ENCODE peak calls at places on chromosomes 1 and 21, in four cellular contexts. U, N, X and Y are unnamed samples.
A peak's percentile ranks its signal among the peaks of the same experiment; 100 is the strongest.

GRCh38 chr1:11929849-11930248 is 3.6 kb upstream of the KIAA2013 start:
- DNase-seq in X (no peak), N (peak; percentile 60), U (peak; percentile 77), Y (peak; percentile 52)

GRCh38 chr1:85748120-85748519 is 39.9 kb upstream of the ZNHIT6 start:
- DNase-seq in N (no peak), U (no peak), X (no peak), Y (no peak)

GRCh38 chr1:56052090-56052489 is 527.3 kb downstream of the PLPP3 start:
- DNase-seq in X (no peak), U (no peak), N (no peak), Y (no peak)

GRCh38 chr1:201790261-201790660 is 38.7 kb upstream of the IPO9 start:
- DNase-seq in N (no peak), U (no peak), X (no peak), Y (no peak)

GRCh38 chr21:30623362-30623761 is 2.9 kb downstream of the KRTAP20-4 start:
- DNase-seq in N (no peak), X (no peak), U (no peak), Y (no peak)

GRCh38 chr21:42039911-42040351 is 29.8 kb upstream of the ZBTB21 start:
- DNase-seq in U (no peak), X (no peak), N (peak; percentile 31), Y (no peak)

GRCh38 chr1:9437931-9438330 is 101.3 kb upstream of the SLC25A33 start:
- DNase-seq in X (peak; percentile 1), U (no peak), N (no peak), Y (no peak)

GRCh38 chr1:223834660-223835263 is 11.0 kb downstream of the TP53BP2 start:
- DNase-seq in U (no peak), N (no peak), X (no peak), Y (no peak)

GRCh38 chr1:145886390-145886789 is 724 bp upstream of the ANKRD35 start:
- DNase-seq in N (no peak), X (no peak), U (no peak), Y (no peak)
- H3K4me3 ChIP-seq in N (no peak overlapping the region), X (peak overlapping the region; percentile 64), U (peak overlapping the region; percentile 64), Y (peak overlapping the region; percentile 70)

GRCh38 chr1:27290586-27290985 is 31.4 kb upstream of the TMEM222 start:
- DNase-seq in U (no peak), X (no peak), N (no peak), Y (no peak)

GRCh38 chr1:27284425-27285287 is 37.3 kb upstream of the TMEM222 start:
- DNase-seq in U (peak; percentile 91), X (no peak), N (peak; percentile 82), Y (peak; percentile 89)
- TF ChIP-seq CTCF in U (peak; percentile 78), X (peak; percentile 74), N (peak; percentile 75), Y (peak; percentile 72)

GRCh38 chr1:243930822-243931671 is 81.0 kb upstream of the AKT3 start:
- DNase-seq in N (no peak), X (no peak), U (no peak), Y (no peak)
- H3K4me3 ChIP-seq in N (no peak overlapping the region), X (no peak overlapping the region), U (no peak overlapping the region), Y (no peak overlapping the region)

GRCh38 chr1:3542635-3543034 is 68.7 kb downstream of the MEGF6 start:
- DNase-seq in U (no peak), N (no peak), X (no peak), Y (no peak)
- TF ChIP-seq CTCF in U (no peak), N (no peak), X (no peak), Y (no peak)

GRCh38 chr1:94025383-94026340 is 95.3 kb downstream of the ABCA4 start:
- DNase-seq in U (no peak), X (peak; percentile 63), N (peak; percentile 52), Y (peak; percentile 65)
- H3K4me3 ChIP-seq in U (no peak overlapping the region), X (no peak overlapping the region), N (no peak overlapping the region), Y (no peak overlapping the region)

GRCh38 chr1:231369282-231369681 is 31.2 kb downstream of the SPRTN start:
- DNase-seq in X (no peak), N (no peak), U (no peak), Y (no peak)
- TF ChIP-seq CTCF in X (no peak), N (no peak), U (no peak), Y (no peak)

DNA sequence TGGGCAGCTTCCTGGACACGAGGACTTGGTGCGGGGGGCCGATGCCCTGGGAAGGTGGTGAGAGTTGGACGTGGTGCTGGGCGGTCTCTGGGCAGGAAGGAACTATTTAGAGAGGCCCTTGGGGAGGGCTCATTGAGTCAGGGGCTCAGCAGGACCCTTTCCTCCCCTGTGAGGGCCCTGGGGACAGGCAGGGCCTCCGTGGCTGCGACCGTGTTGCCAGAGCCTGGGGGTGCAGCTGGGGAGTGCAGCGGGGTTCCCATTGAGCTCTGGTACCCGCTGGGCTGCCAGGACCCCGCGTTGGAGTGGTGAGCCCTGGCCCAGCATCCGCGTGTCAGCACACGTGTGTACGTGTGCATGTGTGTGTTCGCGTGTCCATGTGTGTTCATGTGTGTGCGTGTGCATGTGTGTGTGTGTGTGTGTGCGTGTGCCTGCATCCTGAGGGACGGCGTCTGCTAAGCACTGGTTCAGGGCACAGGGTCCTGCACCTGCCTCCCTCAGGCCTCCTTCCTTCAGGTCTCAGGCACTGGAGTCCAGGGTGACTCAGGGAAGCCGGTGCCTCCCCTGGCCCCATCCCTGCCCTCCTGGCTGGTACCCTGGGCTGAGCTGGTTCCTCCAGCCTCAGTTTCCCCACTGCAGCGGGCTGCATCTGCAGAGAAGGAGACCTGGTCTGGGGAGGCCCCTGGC is 10.7 kb downstream of the RNF223 start:
- DNase-seq in N (peak; percentile 42), U (no peak), X (no peak), Y (no peak)
- H3K4me3 ChIP-seq in N (no peak overlapping the region), U (no peak overlapping the region), X (no peak overlapping the region), Y (peak overlapping the region; percentile 62)

GRCh38 chr1:18320051-18320450 is 160.7 kb upstream of the KLHDC7A start:
- DNase-seq in N (no peak), X (no peak), U (peak; percentile 41), Y (no peak)

GRCh38 chr1:18325151-18325550 is 155.6 kb upstream of the KLHDC7A start:
- DNase-seq in X (no peak), N (no peak), U (no peak), Y (no peak)

GRCh38 chr1:18323259-18323658 is 157.5 kb upstream of the KLHDC7A start:
- DNase-seq in X (no peak), U (no peak), N (no peak), Y (peak; percentile 72)

GRCh38 chr1:18324246-18324645 is 156.5 kb upstream of the KLHDC7A start:
- DNase-seq in X (no peak), U (no peak), N (no peak), Y (no peak)

GRCh38 chr1:18322353-18323032 is 158.2 kb upstream of the KLHDC7A start:
- DNase-seq in N (peak; percentile 14), X (no peak), U (no peak), Y (peak; percentile 47)
- TF ChIP-seq CTCF in N (peak; percentile 43), X (no peak), U (peak; percentile 11), Y (peak; percentile 58)

GRCh38 chr1:53639251-53639721 is 99.7 kb downstream of the GLIS1 start:
- DNase-seq in N (no peak), U (peak; percentile 7), X (peak; percentile 54), Y (no peak)
- H3K4me3 ChIP-seq in N (no peak overlapping the region), U (no peak overlapping the region), X (no peak overlapping the region), Y (no peak overlapping the region)